ENCODE peak calls at places on chromosomes 4 and X, in eight cellular contexts. Q, V, O, R, I, L, A and J are unnamed samples.

GRCh38 chr4:115042496-115042895 is 70.9 kb downstream of the NDST4 start:
- DNase-seq in V (no peak), Q (no peak), I (no peak), L (no peak), O (no peak), R (peak), A (no peak), J (peak)

GRCh38 chr4:82584921-82585320 is 23.1 kb upstream of the TMEM150C start:
- DNase-seq in V (no peak), A (no peak), L (no peak), O (no peak), Q (no peak), R (no peak), I (no peak), J (no peak)

GRCh38 chr4:150297861-150298474 is 219.7 kb downstream of the DCLK2 start:
- DNase-seq in R (peak), I (peak), O (no peak), A (peak), L (no peak), Q (no peak), V (no peak), J (peak)

GRCh38 chrX:120775959-120776358 is 99.7 kb downstream of the CT47B1 start:
- DNase-seq in R (no peak), A (no peak), L (no peak), V (no peak), I (no peak), O (no peak), Q (no peak), J (no peak)

GRCh38 chr4:126364290-126364978 is 1049.7 kb downstream of the FAT4 start:
- DNase-seq in A (peak), R (no peak), O (no peak), I (no peak), V (no peak), L (no peak), Q (no peak), J (no peak)

GRCh38 chr4:7557447-7557846 is 122.7 kb upstream of the PSAPL1 start:
- DNase-seq in R (no peak), L (peak), O (no peak), A (peak), V (peak), I (no peak), Q (peak), J (peak)

GRCh38 chr4:185235480-185236154 is 26.2 kb downstream of the SNX25 start:
- DNase-seq in I (no peak), A (peak), O (no peak), R (peak), V (no peak), L (no peak), Q (no peak), J (no peak)

GRCh38 chrX:44621088-44621487 is 78.4 kb upstream of the FUNDC1 start:
- DNase-seq in L (no peak), A (no peak), O (no peak), Q (no peak), R (no peak), V (no peak), I (peak), J (no peak)

GRCh38 chr4:14434916-14435315 is 567.4 kb upstream of the CPEB2 start:
- DNase-seq in Q (no peak), I (no peak), L (no peak), O (no peak), R (no peak), A (peak), V (no peak), J (no peak)

GRCh38 chr4:139709660-139710059 is 44.0 kb downstream of the MGST2 start:
- DNase-seq in A (no peak), Q (no peak), V (no peak), R (no peak), L (no peak), O (no peak), I (no peak), J (no peak)

GRCh38 chr4:3108211-3108610 is 33.7 kb downstream of the HTT start:
- DNase-seq in I (no peak), R (no peak), L (peak), A (peak), Q (no peak), V (no peak), O (no peak), J (no peak)

GRCh38 chr4:143700420-143701352 is at the start of gene FREM3:
- DNase-seq in Q (no peak), A (no peak), I (no peak), R (no peak), L (no peak), O (no peak), V (no peak), J (peak)

GRCh38 chrX:100376581-100376980 is 33.5 kb downstream of the PCDH19 start:
- DNase-seq in V (peak), A (peak), I (no peak), Q (peak), L (peak), R (no peak), O (no peak), J (peak)

GRCh38 chr4:184117662-184118199 is 99.9 kb downstream of the ENPP6 start:
- DNase-seq in L (no peak), V (no peak), I (no peak), Q (no peak), R (no peak), A (no peak), O (peak), J (no peak)

GRCh38 chr4:171644430-171645057 is 168.7 kb upstream of the GALNTL6 start:
- DNase-seq in Q (no peak), O (no peak), I (no peak), A (no peak), R (no peak), V (no peak), L (no peak), J (no peak)

GRCh38 chr4:19776929-19777328 is 474.8 kb upstream of the SLIT2 start:
- DNase-seq in A (peak), R (no peak), O (no peak), Q (no peak), V (no peak), I (no peak), L (no peak), J (no peak)

GRCh38 chr4:176226736-176227135 is 31.4 kb upstream of the SPATA4 start:
- DNase-seq in R (no peak), O (no peak), A (no peak), L (peak), I (no peak), Q (no peak), V (no peak), J (no peak)

GRCh38 chrX:54540289-54540688 is 10.3 kb downstream of the GNL3L start:
- DNase-seq in R (no peak), V (peak), O (no peak), A (peak), I (no peak), Q (peak), L (no peak), J (no peak)

GRCh38 chr4:40301592-40301991 is 33.5 kb upstream of the CHRNA9 start:
- DNase-seq in R (no peak), O (no peak), Q (no peak), I (no peak), V (no peak), A (no peak), L (no peak), J (no peak)

GRCh38 chr4:16764622-16765021 is 133.8 kb downstream of the LDB2 start:
- DNase-seq in O (no peak), Q (no peak), R (peak), I (no peak), L (no peak), V (no peak), A (peak), J (no peak)

GRCh38 chr4:99634742-99635360 is 22.8 kb downstream of the C4orf54 start:
- DNase-seq in A (no peak), R (no peak), Q (no peak), V (no peak), I (no peak), L (no peak), O (no peak), J (peak)

GRCh38 chrX:81316163-81316562 is 114.3 kb downstream of the SH3BGRL start:
- DNase-seq in A (peak), I (no peak), V (no peak), R (no peak), L (no peak), O (no peak), Q (no peak), J (peak)

GRCh38 chrX:11579856-11580595 is 85.7 kb downstream of the ARHGAP6 start:
- DNase-seq in O (no peak), Q (no peak), V (no peak), L (no peak), I (no peak), R (no peak), A (peak), J (no peak)

GRCh38 chr4:153748378-153748777 is 11.4 kb downstream of the RNF175 start:
- DNase-seq in A (peak), I (peak), L (peak), V (peak), Q (no peak), O (no peak), R (peak), J (peak)

GRCh38 chrX:112341598-112341997 is 259.0 kb upstream of the TRPC5 start:
- DNase-seq in Q (peak), O (no peak), R (no peak), L (no peak), A (peak), I (no peak), V (no peak), J (no peak)

GRCh38 chr4:1396806-1397455 is 9.3 kb downstream of the NKX1-1 start:
- DNase-seq in Q (no peak), I (no peak), V (no peak), A (no peak), O (no peak), R (peak), L (no peak), J (no peak)
- H3K4me3 ChIP-seq in Q (no peak), I (no peak), V (no peak), A (no peak), O (no peak), R (no peak), L (no peak), J (no peak)

DNA sequence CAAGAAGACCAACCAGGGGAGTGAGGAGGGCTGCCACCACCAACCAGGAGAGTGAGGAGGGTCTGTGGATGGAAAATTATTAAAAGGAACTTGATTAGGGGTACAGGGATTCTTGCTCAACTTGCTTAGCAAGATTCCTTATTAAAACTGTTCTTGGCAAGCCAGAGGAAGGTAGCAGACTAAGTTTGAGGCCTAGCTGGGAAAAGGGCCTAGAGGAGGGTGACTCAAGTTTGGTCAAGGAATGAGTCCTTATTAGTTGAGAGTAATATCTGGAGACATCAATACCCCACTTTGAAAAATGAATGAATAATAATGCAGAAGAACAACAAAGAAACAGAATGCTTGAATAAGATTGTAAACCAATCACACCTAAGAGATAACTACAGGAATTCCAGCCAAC is 612.4 kb upstream of the ZFP42 start:
- DNase-seq in L (no peak), Q (no peak), V (no peak), O (no peak), R (no peak), I (no peak), A (no peak), J (peak)
- TF ChIP-seq CTCF in L (no peak), Q (no peak), V (no peak), O (no peak), R (no peak), I (no peak), A (no peak), J (no peak)

GRCh38 chrX:48002929-48003328 is 860 bp downstream of the ZNF182 start:
- DNase-seq in L (no peak), R (no peak), A (no peak), O (no peak), Q (no peak), V (no peak), I (no peak), J (no peak)
- H3K4me3 ChIP-seq in L (peak), R (peak), A (peak), O (no peak), Q (peak), V (peak), I (peak), J (peak)

GRCh38 chrX:38282044-38282443 is 45.3 kb downstream of the RPGR start:
- DNase-seq in R (peak), A (peak), V (no peak), I (no peak), Q (no peak), L (no peak), O (no peak), J (no peak)
- TF ChIP-seq CTCF in R (peak), A (peak), V (peak), I (no peak), Q (peak), L (peak), O (no peak), J (peak)

DNA sequence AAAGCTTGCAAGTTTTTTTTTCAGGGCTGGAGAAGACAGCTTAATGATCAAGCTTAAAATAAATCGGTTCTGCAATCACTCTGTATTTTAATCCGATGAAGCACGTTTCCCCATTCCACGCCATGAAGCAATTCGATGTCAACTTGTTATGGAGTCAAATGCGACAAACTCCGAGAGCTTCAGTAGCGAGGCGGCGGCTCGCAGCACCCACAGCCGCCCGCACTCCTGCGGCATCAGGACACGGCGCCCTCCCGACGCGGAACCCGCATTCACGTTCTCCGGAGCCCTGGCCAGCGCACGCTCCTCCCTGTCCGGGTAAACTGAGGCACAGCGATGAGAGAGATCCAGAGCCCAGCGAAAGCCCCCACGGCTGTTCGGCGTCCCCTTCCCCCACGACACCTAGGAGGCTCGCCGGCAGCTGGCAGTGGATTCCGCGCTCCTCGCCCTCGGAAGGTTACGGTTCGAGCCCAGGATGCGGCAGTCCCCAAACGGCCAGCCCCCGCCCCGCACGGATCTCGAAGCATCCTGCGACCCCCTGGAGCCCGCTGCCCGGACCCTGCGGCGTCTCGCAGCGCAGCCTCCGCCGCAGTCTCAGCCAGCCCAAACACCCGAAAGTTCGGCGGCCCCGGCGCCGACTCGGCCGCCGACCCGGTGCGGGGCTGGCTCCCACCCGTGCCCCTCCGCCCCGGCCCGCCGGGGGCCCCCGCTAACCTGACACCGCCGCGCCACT is 507 bp downstream of the MFAP3L start:
- DNase-seq in R (no peak), I (peak), A (peak), O (no peak), V (no peak), Q (no peak), L (no peak), J (peak)
- H3K4me3 ChIP-seq in R (peak), I (peak), A (peak), O (peak), V (peak), Q (peak), L (peak), J (peak)

GRCh38 chr4:24044610-24045589 is 155.1 kb upstream of the PPARGC1A start:
- DNase-seq in Q (no peak), I (no peak), V (no peak), O (no peak), A (no peak), L (no peak), R (no peak), J (no peak)

GRCh38 chr4:24042094-24042493 is 152.2 kb upstream of the PPARGC1A start:
- DNase-seq in Q (peak), L (peak), A (peak), V (peak), I (no peak), R (no peak), O (no peak), J (peak)
- TF ChIP-seq CTCF in Q (no peak), L (no peak), A (no peak), V (no peak), I (no peak), R (no peak), O (no peak), J (no peak)

DNA sequence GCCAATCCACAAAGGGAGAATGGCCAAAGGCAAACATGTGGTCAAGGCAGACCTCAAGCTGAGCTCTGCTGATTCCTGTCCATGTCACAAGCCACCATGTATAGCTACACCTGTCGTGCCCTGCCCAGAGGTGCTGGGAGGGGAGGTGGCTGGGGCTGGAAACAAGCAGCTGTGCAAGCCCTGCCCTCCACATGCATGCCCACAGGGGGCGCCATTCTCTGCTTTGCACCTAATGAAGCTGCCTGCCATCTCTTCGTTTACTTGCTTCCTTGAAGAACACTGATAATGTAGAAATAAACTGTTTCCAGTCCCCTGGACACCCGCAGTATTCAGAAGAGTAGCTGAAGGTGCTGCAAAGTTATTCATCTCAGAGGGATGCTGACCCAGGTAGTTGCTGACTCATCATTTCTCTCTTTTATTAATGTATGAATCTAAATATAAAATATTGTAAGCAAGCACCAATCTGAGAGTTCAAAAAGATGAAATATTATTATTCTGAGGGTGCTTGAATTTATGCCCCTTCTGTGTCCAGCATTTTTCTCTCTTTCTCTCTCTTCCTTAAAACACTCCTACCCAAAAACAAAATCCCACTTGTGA is 278.6 kb downstream of the ADGRA3 start:
- DNase-seq in Q (no peak), R (peak), L (no peak), V (no peak), I (peak), A (peak), O (no peak), J (peak)
- H3K4me3 ChIP-seq in Q (no peak), R (no peak), L (no peak), V (no peak), I (no peak), A (no peak), O (no peak), J (no peak)

GRCh38 chr4:90002406-90003040 is 107.9 kb downstream of the MMRN1 start:
- DNase-seq in A (no peak), V (no peak), Q (no peak), L (no peak), O (no peak), I (no peak), R (no peak), J (no peak)

GRCh38 chr4:90012918-90013317 is 114.3 kb upstream of the CCSER1 start:
- DNase-seq in A (no peak), O (no peak), V (no peak), R (no peak), L (no peak), I (no peak), Q (no peak), J (no peak)

GRCh38 chr4:90007494-90008167 is 113.0 kb downstream of the MMRN1 start:
- DNase-seq in L (no peak), A (no peak), Q (no peak), I (no peak), R (no peak), O (no peak), V (no peak), J (no peak)
- TF ChIP-seq CTCF in L (no peak), A (no peak), Q (no peak), I (no peak), R (no peak), O (no peak), V (no peak), J (no peak)

GRCh38 chr4:122156819-122157218 is 4.7 kb downstream of the BLTP1 start:
- DNase-seq in I (no peak), L (no peak), O (no peak), R (no peak), V (no peak), A (no peak), Q (no peak), J (peak)

GRCh38 chr4:122151982-122152698 is at the start of gene BLTP1:
- DNase-seq in Q (no peak), L (peak), R (peak), O (peak), I (peak), V (peak), A (peak), J (peak)

GRCh38 chr4:122152699-122153328 is 683 bp downstream of the BLTP1 start:
- DNase-seq in R (peak), V (no peak), I (peak), Q (no peak), O (no peak), A (peak), L (no peak), J (peak)

GRCh38 chr4:122146652-122147051 is 5.5 kb upstream of the BLTP1 start:
- DNase-seq in R (no peak), O (no peak), Q (no peak), A (no peak), L (no peak), V (no peak), I (no peak), J (no peak)

GRCh38 chr4:122150896-122151295 is 1.2 kb upstream of the BLTP1 start:
- DNase-seq in L (no peak), O (no peak), R (no peak), A (no peak), V (no peak), Q (no peak), I (no peak), J (no peak)
- H3K4me3 ChIP-seq in L (no peak), O (no peak), R (no peak), A (no peak), V (no peak), Q (no peak), I (no peak), J (no peak)